ENCODE peak calls at places on chromosome 17, in four cellular contexts. K, D, Y and P are unnamed samples.

GRCh38 chr17:31645351-31645750 is 213.7 kb downstream of the COPRS start:
- DNase-seq in K (no peak), D (no peak), Y (no peak), P (no peak)

GRCh38 chr17:27622914-27623313 is 8.1 kb upstream of the LGALS9 start:
- DNase-seq in K (no peak), D (no peak), Y (no peak), P (no peak)

GRCh38 chr17:19337712-19338023 is 24.9 kb downstream of the B9D1 start:
- DNase-seq in K (peak), D (no peak), Y (no peak), P (no peak)

GRCh38 chr17:64661731-64661980 is 451 bp downstream of the SMURF2 start:
- DNase-seq in K (no peak), D (no peak), Y (no peak), P (no peak)

GRCh38 chr17:2707721-2708584 is 3.6 kb downstream of the CLUH start:
- DNase-seq in K (peak), D (peak), Y (no peak), P (peak)

GRCh38 chr17:8015957-8016631 is 13.7 kb downstream of the GUCY2D start:
- DNase-seq in K (peak), D (peak), Y (no peak), P (no peak)

GRCh38 chr17:18129041-18129502 is 20.5 kb downstream of the MYO15A start:
- DNase-seq in K (no peak), D (no peak), Y (no peak), P (no peak)

GRCh38 chr17:41910701-41911391 is 7.9 kb downstream of the ACLY start:
- DNase-seq in K (no peak), D (no peak), Y (no peak), P (no peak)

GRCh38 chr17:58242171-58242784 is 3.9 kb downstream of the LPO start:
- DNase-seq in K (no peak), D (peak), Y (no peak), P (no peak)

GRCh38 chr17:42928714-42929496 is 28.3 kb downstream of the G6PC1 start:
- DNase-seq in K (peak), D (peak), Y (peak), P (peak)

GRCh38 chr17:64418506-64419339 is 28.1 kb upstream of the PECAM1 start:
- DNase-seq in K (peak), D (no peak), Y (peak), P (peak)

GRCh38 chr17:52376137-52376536 is 217.6 kb upstream of the CA10 start:
- DNase-seq in K (no peak), D (peak), Y (no peak), P (no peak)

GRCh38 chr17:30414486-30414885 is 35.8 kb downstream of the CPD start:
- DNase-seq in K (no peak), D (no peak), Y (no peak), P (no peak)

GRCh38 chr17:50768348-50768761 is 1.0 kb upstream of the ANKRD40CL start:
- DNase-seq in K (peak), D (peak), Y (peak), P (no peak)
- H2AFZ ChIP-seq in K (no peak), D (no peak), Y (peak), P (no peak)

DNA sequence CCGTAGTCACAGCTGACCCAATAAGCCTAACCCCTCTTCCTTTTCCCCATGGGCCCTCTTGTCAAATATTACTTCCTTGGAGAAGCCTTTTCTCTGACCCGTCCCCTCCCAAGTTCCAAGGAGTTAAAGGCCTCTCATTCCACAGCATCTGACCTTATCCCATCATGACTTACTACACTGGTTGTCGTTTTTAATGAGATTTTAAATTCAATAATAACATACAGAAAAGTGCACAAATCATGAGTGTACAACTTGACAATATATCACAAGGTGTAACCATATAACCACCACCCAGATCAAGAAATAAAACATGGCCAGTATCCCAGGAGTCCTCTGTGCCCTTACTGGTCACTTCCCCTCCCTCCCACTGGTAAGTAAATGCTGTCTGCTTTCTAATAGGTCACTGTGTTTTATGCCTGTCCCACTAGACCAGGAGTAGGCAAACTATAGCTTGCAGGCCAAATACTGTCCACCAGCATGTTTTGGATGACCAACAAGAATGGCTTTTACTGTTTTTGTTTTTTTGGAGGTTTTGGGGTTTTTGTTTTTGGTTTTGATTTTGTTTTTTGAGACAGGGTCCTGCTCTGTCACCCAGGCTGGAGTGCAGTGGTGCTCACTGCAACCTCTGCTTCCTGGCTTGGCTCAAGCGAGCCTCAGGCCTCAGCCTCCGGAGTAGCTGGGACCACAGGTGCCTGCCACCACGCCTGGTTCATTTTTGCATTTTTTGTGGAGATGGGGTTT is 1.2 kb upstream of the FDXR start:
- DNase-seq in K (no peak), D (no peak), Y (peak), P (no peak)
- H3K27ac ChIP-seq in K (peak), D (no peak), Y (peak), P (peak)

GRCh38 chr17:29179232-29180036 is 764 bp downstream of the MYO18A start:
- DNase-seq in K (peak), D (peak), Y (no peak), P (peak)
- H2AFZ ChIP-seq in K (peak), D (no peak), Y (no peak), P (peak)

GRCh38 chr17:77782611-77783010 is 175.9 kb upstream of the TNRC6C start:
- DNase-seq in K (no peak), D (no peak), Y (no peak), P (no peak)
- H3K27ac ChIP-seq in K (no peak), D (no peak), Y (no peak), P (no peak)

GRCh38 chr17:76388966-76389888 is 4.8 kb downstream of the SPHK1 start:
- DNase-seq in K (no peak), D (peak), Y (no peak), P (no peak)

GRCh38 chr17:76384222-76384986 is at the start of gene SPHK1:
- DNase-seq in K (peak), D (peak), Y (peak), P (peak)

GRCh38 chr17:76385892-76386786 is 1.7 kb downstream of the SPHK1 start:
- DNase-seq in K (peak), D (peak), Y (peak), P (peak)

GRCh38 chr17:76384987-76385891 is 830 bp downstream of the SPHK1 start:
- DNase-seq in K (peak), D (peak), Y (no peak), P (no peak)

GRCh38 chr17:76386966-76387765 is 2.8 kb downstream of the SPHK1 start:
- DNase-seq in K (no peak), D (no peak), Y (no peak), P (no peak)
- H2AFZ ChIP-seq in K (no peak), D (no peak), Y (no peak), P (no peak)